ENCODE peak calls at places on chromosomes 7 and 10, in seven cellular contexts. K is T-cell, R is IMR-90, I is kidney tubule cell, P is EH, M is epithelial cell of esophagus, B is astrocyte of the cerebellum. X is an unnamed sample.

GRCh38 chr10:79155301-79156081 is 86.7 kb downstream of the ZMIZ1 start:
- DNase-seq in K (no peak), R (peak; percentile 60), I (peak; percentile 60), P (peak; percentile 69), M (peak; percentile 59), B (no peak), X (no peak)

GRCh38 chr7:29350351-29350750 is 155.8 kb downstream of the CHN2 start:
- DNase-seq in K (no peak), R (no peak), I (peak; percentile 75), P (no peak), M (no peak), B (peak; percentile 54), X (no peak)

GRCh38 chr10:117165557-117166419 is 27.7 kb upstream of the VAX1 start:
- DNase-seq in K (no peak), R (peak; percentile 33), I (peak; percentile 65), P (peak; percentile 41), M (peak; percentile 60), B (no peak), X (peak; percentile 13)

GRCh38 chr10:2619927-2620326 is 447.4 kb upstream of the PFKP start:
- DNase-seq in K (no peak), R (no peak), I (no peak), P (no peak), M (no peak), B (no peak), X (no peak)

GRCh38 chr7:70764004-70764691 is 367.8 kb upstream of the GALNT17 start:
- DNase-seq in K (peak; percentile 10), R (no peak), I (no peak), P (no peak), M (no peak), B (no peak), X (no peak)

GRCh38 chr10:3774814-3775670 is 10.0 kb downstream of the KLF6 start:
- DNase-seq in K (no peak), R (peak; percentile 91), I (peak; percentile 87), P (peak; percentile 97), M (peak; percentile 91), B (peak; percentile 74), X (peak; percentile 32)

GRCh38 chr7:16417958-16418357 is 3.4 kb downstream of the CRPPA start:
- DNase-seq in K (no peak), R (peak; percentile 3), I (peak; percentile 13), P (no peak), M (no peak), B (no peak), X (no peak)

GRCh38 chr7:151680810-151681209 is 161.1 kb upstream of the RHEB start:
- DNase-seq in K (no peak), R (peak; percentile 74), I (no peak), P (peak; percentile 78), M (peak; percentile 61), B (no peak), X (peak; percentile 46)

GRCh38 chr7:77386165-77386824 is 29.9 kb downstream of the GSAP start:
- DNase-seq in K (no peak), R (no peak), I (no peak), P (peak; percentile 5), M (no peak), B (peak; percentile 59), X (no peak)

GRCh38 chr7:104137971-104138370 is 69.8 kb downstream of the ORC5 start:
- DNase-seq in K (no peak), R (peak; percentile 83), I (peak; percentile 55), P (peak; percentile 82), M (peak; percentile 49), B (peak; percentile 29), X (no peak)

GRCh38 chr10:69636626-69637550 is 6.8 kb downstream of the FAM241B start:
- DNase-seq in K (peak; percentile 8), R (no peak), I (peak; percentile 40), P (no peak), M (peak; percentile 66), B (no peak), X (no peak)

GRCh38 chr7:157503229-157503628 is 166.4 kb downstream of the DNAJB6 start:
- DNase-seq in K (no peak), R (no peak), I (no peak), P (no peak), M (no peak), B (no peak), X (no peak)

GRCh38 chr10:89001428-89002072 is 11.0 kb downstream of the FAS start:
- DNase-seq in K (no peak), R (peak; percentile 31), I (no peak), P (peak; percentile 46), M (no peak), B (no peak), X (no peak)

GRCh38 chr10:17453035-17453376 is 1.4 kb downstream of the ST8SIA6 start:
- DNase-seq in K (no peak), R (no peak), I (no peak), P (no peak), M (no peak), B (no peak), X (no peak)

GRCh38 chr7:123961731-123962130 is 36.7 kb downstream of the SPAM1 start:
- DNase-seq in K (no peak), R (no peak), I (peak; percentile 79), P (no peak), M (peak; percentile 46), B (peak; percentile 53), X (peak; percentile 45)

GRCh38 chr7:35516498-35516897 is 178.4 kb downstream of the HERPUD2 start:
- DNase-seq in K (no peak), R (no peak), I (no peak), P (no peak), M (no peak), B (no peak), X (no peak)

GRCh38 chr10:26721561-26721960 is 24.1 kb downstream of the PDSS1 start:
- DNase-seq in K (peak; percentile 49), R (no peak), I (no peak), P (no peak), M (no peak), B (no peak), X (no peak)

GRCh38 chr7:40972426-40972825 is 730.5 kb downstream of the INHBA start:
- DNase-seq in K (no peak), R (no peak), I (no peak), P (no peak), M (no peak), B (no peak), X (no peak)

GRCh38 chr7:4951903-4952636 is 6.9 kb downstream of the MMD2 start:
- DNase-seq in K (no peak), R (peak; percentile 10), I (peak; percentile 24), P (peak; percentile 29), M (peak; percentile 16), B (no peak), X (peak; percentile 28)

GRCh38 chr7:69656890-69657289 is 58.6 kb downstream of the AUTS2 start:
- DNase-seq in K (no peak), R (no peak), I (peak; percentile 7), P (peak; percentile 29), M (no peak), B (no peak), X (no peak)

GRCh38 chr10:34789993-34790506 is 25.0 kb downstream of the PARD3 start:
- DNase-seq in K (no peak), R (no peak), I (peak; percentile 89), P (no peak), M (no peak), B (no peak), X (no peak)

GRCh38 chr7:65325793-65326432 is 47.7 kb upstream of the ZNF92 start:
- DNase-seq in K (no peak), R (peak; percentile 6), I (peak; percentile 41), P (peak; percentile 2), M (no peak), B (no peak), X (no peak)

GRCh38 chr10:130416334-130416950 is 280.3 kb downstream of the GLRX3 start:
- DNase-seq in K (no peak), R (no peak), I (no peak), P (no peak), M (no peak), B (no peak), X (no peak)

GRCh38 chr7:5429857-5430611 is 6.4 kb upstream of the TNRC18 start:
- DNase-seq in K (no peak), R (peak; percentile 30), I (peak; percentile 68), P (peak; percentile 84), M (peak; percentile 94), B (no peak), X (no peak)

GRCh38 chr10:63430091-63430998 is 35.4 kb downstream of the JMJD1C start:
- DNase-seq in K (no peak), R (peak; percentile 74), I (peak; percentile 74), P (peak; percentile 87), M (peak; percentile 85), B (peak; percentile 16), X (peak; percentile 85)

GRCh38 chr10:21257191-21257590 is 268.3 kb downstream of the SKIDA1 start:
- DNase-seq in K (no peak), R (no peak), I (no peak), P (no peak), M (no peak), B (no peak), X (no peak)

GRCh38 chr7:27661776-27662489 is 750 bp downstream of the HIBADH start:
- DNase-seq in K (no peak), R (peak; percentile 19), I (peak; percentile 37), P (peak; percentile 43), M (no peak), B (no peak), X (no peak)

GRCh38 chr7:156073366-156074052 is 261.2 kb upstream of the SHH start:
- DNase-seq in K (no peak), R (no peak), I (no peak), P (no peak), M (no peak), B (no peak), X (no peak)

GRCh38 chr7:106652092-106652491 is 8.9 kb downstream of the CCDC71L start:
- DNase-seq in K (no peak), R (no peak), I (no peak), P (no peak), M (no peak), B (no peak), X (no peak)

GRCh38 chr7:87517136-87517805 is 41.8 kb upstream of the ABCB4 start:
- DNase-seq in K (no peak), R (peak; percentile 0), I (peak; percentile 76), P (peak; percentile 20), M (no peak), B (no peak), X (no peak)

GRCh38 chr10:27143686-27144085 is 10.5 kb downstream of the YME1L1 start:
- DNase-seq in K (no peak), R (no peak), I (no peak), P (peak; percentile 29), M (no peak), B (no peak), X (no peak)